ENCODE peak calls at places on chromosomes 6 and 20, in four cellular contexts. One of them, this sample, is unnamed. For H3K4me1, the result is how much of the 10 kb centered on the place peaks cover.

GRCh38 chr6:113361014-113361645 is 496.0 kb upstream of the MARCKS start:
- DNase-seq in GM12878: no peak
- DNase-seq in transverse colon: no peak
- DNase-seq in fibroblast of lung: peak
- DNase-seq in this sample: no peak

GRCh38 chr6:167787896-167788530 is 38.7 kb upstream of the AFDN start:
- DNase-seq in GM12878: no peak
- DNase-seq in transverse colon: no peak
- DNase-seq in fibroblast of lung: no peak
- DNase-seq in this sample: no peak

GRCh38 chr6:1609662-1610496 is at the start of gene FOXC1:
- DNase-seq in GM12878: no peak
- DNase-seq in transverse colon: peak
- DNase-seq in fibroblast of lung: peak
- DNase-seq in this sample: peak

GRCh38 chr20:13814672-13815071 is 29.8 kb downstream of the NDUFAF5 start:
- DNase-seq in GM12878: no peak
- DNase-seq in transverse colon: no peak
- DNase-seq in fibroblast of lung: no peak
- DNase-seq in this sample: no peak

GRCh38 chr6:87066449-87067288 is 28.2 kb downstream of the CGA start:
- DNase-seq in GM12878: peak
- DNase-seq in transverse colon: peak
- DNase-seq in fibroblast of lung: peak
- DNase-seq in this sample: peak

GRCh38 chr6:3915076-3915791 is 66.1 kb downstream of the FAM50B start:
- DNase-seq in GM12878: peak
- DNase-seq in transverse colon: no peak
- DNase-seq in fibroblast of lung: no peak
- DNase-seq in this sample: no peak

GRCh38 chr6:112933947-112934346 is 586.8 kb downstream of the RFPL4B start:
- DNase-seq in GM12878: no peak
- DNase-seq in transverse colon: no peak
- DNase-seq in fibroblast of lung: peak
- DNase-seq in this sample: no peak

GRCh38 chr20:57529160-57529585 is 4.2 kb upstream of the CTCFL start:
- DNase-seq in GM12878: no peak
- DNase-seq in transverse colon: no peak
- DNase-seq in fibroblast of lung: no peak
- DNase-seq in this sample: no peak

GRCh38 chr20:43409041-43409913 is 48.4 kb upstream of the SRSF6 start:
- DNase-seq in GM12878: peak
- DNase-seq in transverse colon: no peak
- DNase-seq in fibroblast of lung: peak
- DNase-seq in this sample: peak

GRCh38 chr6:53432318-53433161 is 83.8 kb upstream of the ELOVL5 start:
- DNase-seq in GM12878: no peak
- DNase-seq in transverse colon: no peak
- DNase-seq in fibroblast of lung: peak
- DNase-seq in this sample: no peak

GRCh38 chr20:32762754-32763201 is 593 bp downstream of the DNMT3B start:
- DNase-seq in GM12878: no peak
- DNase-seq in transverse colon: no peak
- DNase-seq in fibroblast of lung: no peak
- DNase-seq in this sample: no peak

GRCh38 chr20:19269737-19270325 is 57.4 kb downstream of the SLC24A3 start:
- DNase-seq in GM12878: no peak
- DNase-seq in transverse colon: no peak
- DNase-seq in fibroblast of lung: peak
- DNase-seq in this sample: no peak

GRCh38 chr6:150293423-150294280 is 75.2 kb upstream of the IYD start:
- DNase-seq in GM12878: no peak
- DNase-seq in transverse colon: no peak
- DNase-seq in fibroblast of lung: peak
- DNase-seq in this sample: no peak

GRCh38 chr6:1872649-1873131 is 263.0 kb downstream of the FOXC1 start:
- DNase-seq in GM12878: no peak
- DNase-seq in transverse colon: no peak
- DNase-seq in fibroblast of lung: peak
- DNase-seq in this sample: no peak

GRCh38 chr20:41149679-41150131 is 12.4 kb downstream of the PLCG1 start:
- DNase-seq in GM12878: no peak
- DNase-seq in transverse colon: peak
- DNase-seq in fibroblast of lung: peak
- DNase-seq in this sample: no peak

GRCh38 chr6:28811873-28812272 is 111.9 kb downstream of the TRIM27 start:
- DNase-seq in GM12878: no peak
- DNase-seq in transverse colon: no peak
- DNase-seq in fibroblast of lung: no peak
- DNase-seq in this sample: no peak

GRCh38 chr20:20637998-20638397 is 74.4 kb downstream of the RALGAPA2 start:
- DNase-seq in GM12878: no peak
- DNase-seq in transverse colon: no peak
- DNase-seq in fibroblast of lung: no peak
- DNase-seq in this sample: no peak

GRCh38 chr6:103680116-103680515 is 1179.6 kb downstream of the HACE1 start:
- DNase-seq in GM12878: no peak
- DNase-seq in transverse colon: no peak
- DNase-seq in fibroblast of lung: no peak
- DNase-seq in this sample: no peak

GRCh38 chr20:18497603-18498002 is 578 bp upstream of the RBBP9 start:
- DNase-seq in GM12878: no peak
- DNase-seq in transverse colon: no peak
- DNase-seq in fibroblast of lung: no peak
- DNase-seq in this sample: no peak

GRCh38 chr6:111724505-111724904 is 118.8 kb upstream of the TRAF3IP2 start:
- DNase-seq in GM12878: peak
- DNase-seq in transverse colon: no peak
- DNase-seq in fibroblast of lung: no peak
- DNase-seq in this sample: no peak

GRCh38 chr20:43463864-43464785 is 6.4 kb downstream of the SRSF6 start:
- DNase-seq in GM12878: no peak
- DNase-seq in transverse colon: no peak
- DNase-seq in fibroblast of lung: no peak
- DNase-seq in this sample: no peak

GRCh38 chr6:27280064-27280539 is 32.0 kb downstream of the POM121L2 start:
- DNase-seq in GM12878: no peak
- DNase-seq in transverse colon: no peak
- DNase-seq in fibroblast of lung: peak
- DNase-seq in this sample: no peak

GRCh38 chr20:44034451-44034850 is 119.8 kb downstream of the TOX2 start:
- DNase-seq in GM12878: no peak
- DNase-seq in transverse colon: no peak
- DNase-seq in fibroblast of lung: no peak
- DNase-seq in this sample: no peak

GRCh38 chr20:34546751-34547181 is 11.8 kb upstream of the MAP1LC3A start:
- DNase-seq in GM12878: no peak
- DNase-seq in transverse colon: peak
- DNase-seq in fibroblast of lung: no peak
- DNase-seq in this sample: no peak

GRCh38 chr6:151656392-151656791 is 151.1 kb upstream of the ESR1 start:
- DNase-seq in GM12878: no peak
- DNase-seq in transverse colon: no peak
- DNase-seq in fibroblast of lung: no peak
- DNase-seq in this sample: no peak

GRCh38 chr6:20652691-20653479 is 118.6 kb downstream of the CDKAL1 start:
- DNase-seq in GM12878: no peak
- DNase-seq in transverse colon: no peak
- DNase-seq in fibroblast of lung: peak
- DNase-seq in this sample: no peak

GRCh38 chr20:31606928-31607639 is 2.0 kb downstream of the ID1 start:
- DNase-seq in GM12878: no peak
- DNase-seq in transverse colon: peak
- DNase-seq in fibroblast of lung: peak
- DNase-seq in this sample: no peak

GRCh38 chr6:160790028-160790792 is 88.2 kb downstream of the PLG start:
- DNase-seq in GM12878: no peak
- DNase-seq in transverse colon: no peak
- DNase-seq in fibroblast of lung: no peak
- DNase-seq in this sample: no peak

GRCh38 chr20:3479025-3479424 is 8.2 kb downstream of the ATRN start:
- DNase-seq in GM12878: no peak
- DNase-seq in transverse colon: no peak
- DNase-seq in fibroblast of lung: no peak
- DNase-seq in this sample: no peak

GRCh38 chr6:8108031-8108660 is 5.8 kb upstream of the EEF1E1 start:
- DNase-seq in GM12878: no peak
- DNase-seq in transverse colon: no peak
- DNase-seq in fibroblast of lung: peak
- DNase-seq in this sample: no peak

GRCh38 chr6:38570750-38571149 is 69.0 kb downstream of the BTBD9 start:
- DNase-seq in GM12878: no peak
- DNase-seq in transverse colon: no peak
- DNase-seq in fibroblast of lung: peak
- DNase-seq in this sample: no peak

GRCh38 chr20:10119336-10119735 is 84.5 kb downstream of the ANKEF1 start:
- DNase-seq in GM12878: no peak
- DNase-seq in transverse colon: no peak
- DNase-seq in fibroblast of lung: no peak
- DNase-seq in this sample: no peak

GRCh38 chr6:1641391-1641790 is 31.7 kb downstream of the FOXC1 start:
- DNase-seq in GM12878: no peak
- DNase-seq in transverse colon: no peak
- DNase-seq in fibroblast of lung: no peak
- DNase-seq in this sample: no peak

GRCh38 chr20:10920396-10920795 is 246.6 kb upstream of the JAG1 start:
- DNase-seq in GM12878: no peak
- DNase-seq in transverse colon: no peak
- DNase-seq in fibroblast of lung: no peak
- DNase-seq in this sample: no peak

GRCh38 chr20:47785321-47785899 is at the start of gene SULF2:
- DNase-seq in GM12878: no peak
- DNase-seq in transverse colon: peak
- DNase-seq in fibroblast of lung: no peak
- DNase-seq in this sample: peak

GRCh38 chr6:37822851-37823682 is 3.5 kb downstream of the ZFAND3 start:
- DNase-seq in GM12878: no peak
- DNase-seq in transverse colon: peak
- DNase-seq in fibroblast of lung: no peak
- DNase-seq in this sample: peak

GRCh38 chr6:9204171-9204570 is 768.8 kb upstream of the SLC35B3 start:
- DNase-seq in GM12878: no peak
- DNase-seq in transverse colon: no peak
- DNase-seq in fibroblast of lung: peak
- DNase-seq in this sample: no peak

GRCh38 chr20:62776035-62776691 is 20.1 kb upstream of the MRGBP start:
- DNase-seq in GM12878: no peak
- DNase-seq in transverse colon: no peak
- DNase-seq in fibroblast of lung: no peak
- DNase-seq in this sample: no peak

DNA sequence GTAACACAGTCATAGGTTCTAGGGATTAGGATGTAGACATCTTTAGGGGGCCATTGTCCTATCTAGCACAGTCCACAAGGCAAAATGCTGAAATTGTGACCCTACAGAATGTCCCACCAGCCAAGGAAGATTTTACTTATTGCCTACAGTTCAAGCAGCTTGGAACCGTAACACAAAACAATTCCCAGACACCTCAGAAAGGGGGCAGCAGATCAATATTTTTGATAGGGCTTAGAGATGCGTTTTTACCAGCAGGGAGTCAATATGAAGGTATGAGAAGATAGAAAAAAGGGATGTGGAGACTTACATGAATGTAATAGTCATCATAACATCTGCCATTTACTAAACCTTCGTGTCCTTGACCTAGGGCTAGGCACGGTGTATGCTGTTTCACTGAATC is 81.0 kb downstream of the TMEM170B start:
- DNase-seq in GM12878: peak
- DNase-seq in transverse colon: no peak
- DNase-seq in fibroblast of lung: no peak
- DNase-seq in this sample: no peak
- TF ChIP-seq CTCF in GM12878: peak
- TF ChIP-seq CTCF in transverse colon: no peak
- TF ChIP-seq CTCF in fibroblast of lung: peak
- TF ChIP-seq CTCF in this sample: peak

GRCh38 chr6:35730745-35731413 is 6.0 kb upstream of the ARMC12 start:
- DNase-seq in GM12878: no peak
- DNase-seq in transverse colon: no peak
- DNase-seq in fibroblast of lung: no peak
- DNase-seq in this sample: no peak
- H3K4me1 ChIP-seq in GM12878: half or more
- H3K4me1 ChIP-seq in transverse colon: half or more
- H3K4me1 ChIP-seq in fibroblast of lung: under half
- H3K4me1 ChIP-seq in this sample: half or more

GRCh38 chr6:15443119-15443518 is 197.2 kb downstream of the JARID2 start:
- DNase-seq in GM12878: no peak
- DNase-seq in transverse colon: no peak
- DNase-seq in fibroblast of lung: peak
- DNase-seq in this sample: no peak
- TF ChIP-seq CTCF in GM12878: no peak
- TF ChIP-seq CTCF in transverse colon: no peak
- TF ChIP-seq CTCF in fibroblast of lung: no peak
- TF ChIP-seq CTCF in this sample: no peak

DNA sequence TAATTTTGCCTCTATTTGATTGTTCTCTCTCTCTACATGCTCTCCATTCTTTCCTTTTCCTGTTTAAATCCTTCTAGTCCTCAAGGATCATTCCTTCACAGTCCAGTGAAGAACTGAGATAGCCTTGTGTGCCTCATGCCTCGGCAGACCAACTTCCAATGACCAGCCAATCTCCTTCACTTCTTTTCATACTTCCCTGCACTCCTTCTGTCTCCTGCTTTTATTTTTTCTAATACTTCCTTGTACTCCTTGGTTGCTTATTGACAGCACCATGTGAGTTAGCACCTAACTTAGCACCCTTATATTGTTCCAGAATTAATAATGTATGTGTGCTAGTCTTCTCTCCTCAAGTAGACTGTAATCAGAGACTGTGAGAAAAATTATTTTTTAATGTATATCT is 246.8 kb downstream of the ADGRG6 start:
- DNase-seq in GM12878: no peak
- DNase-seq in transverse colon: no peak
- DNase-seq in fibroblast of lung: no peak
- DNase-seq in this sample: no peak
- H3K4me1 ChIP-seq in GM12878: under half
- H3K4me1 ChIP-seq in transverse colon: under half
- H3K4me1 ChIP-seq in fibroblast of lung: under half
- H3K4me1 ChIP-seq in this sample: under half